ENCODE peak calls at places on chromosome 22, in eight cellular contexts. P is uterus, R is endothelial cell of umbilical vein, C is GM23248, S is upper lobe of right lung, D is fibroblast of lung, B is mesenchymal stem cell, L is PC-3. U is an unnamed sample. For H3K9me3, the result is how much of the 10 kb centered on the place peaks cover.

GRCh38 chr22:47571616-47572015 is 809.2 kb downstream of the TBC1D22A start:
- DNase-seq in P (no peak), B (no peak), L (no peak), D (no peak), R (no peak), S (peak), C (no peak), U (no peak)

GRCh38 chr22:31488988-31489617 is 539 bp downstream of the EIF4ENIF1 start:
- DNase-seq in C (peak), B (peak), D (peak), P (peak), R (peak), L (peak), S (peak), U (peak)

GRCh38 chr22:36409911-36410756 is 22.4 kb upstream of the MYH9 start:
- DNase-seq in C (no peak), S (peak), L (peak), B (peak), D (peak), P (peak), R (peak), U (peak)

GRCh38 chr22:27213766-27214581 is 556.6 kb downstream of the MIAT start:
- DNase-seq in P (peak), L (no peak), R (peak), C (peak), S (no peak), B (peak), D (peak), U (no peak)

GRCh38 chr22:17726561-17727243 is 47.6 kb downstream of the BID start:
- DNase-seq in D (peak), C (peak), S (no peak), B (peak), L (no peak), P (no peak), R (no peak), U (no peak)

GRCh38 chr22:36022162-36022561 is 6.5 kb downstream of the RBFOX2 start:
- DNase-seq in R (no peak), D (peak), B (peak), C (peak), S (no peak), L (no peak), P (no peak), U (no peak)

GRCh38 chr22:36770946-36771340 is 5.0 kb downstream of the IFT27 start:
- DNase-seq in R (no peak), C (no peak), S (peak), D (no peak), B (no peak), P (no peak), L (no peak), U (no peak)

GRCh38 chr22:21951931-21952465 is 650 bp downstream of the PPM1F start:
- DNase-seq in D (peak), P (no peak), R (peak), C (peak), B (peak), S (peak), L (peak), U (no peak)

GRCh38 chr22:49788492-49788891 is 39.2 kb downstream of the BRD1 start:
- DNase-seq in B (peak), C (peak), S (no peak), P (no peak), L (no peak), R (peak), D (no peak), U (no peak)

GRCh38 chr22:24550028-24550901 is 4.7 kb downstream of the GUCD1 start:
- DNase-seq in S (no peak), R (no peak), D (no peak), B (no peak), L (no peak), P (no peak), C (peak), U (no peak)

GRCh38 chr22:30247974-30248373 is 1.4 kb upstream of the LIF start:
- DNase-seq in C (no peak), L (no peak), B (no peak), P (no peak), R (no peak), S (no peak), D (no peak), U (no peak)

GRCh38 chr22:21819183-21819770 is 48.2 kb downstream of the MAPK1 start:
- DNase-seq in C (no peak), S (no peak), D (no peak), P (no peak), B (no peak), L (no peak), R (no peak), U (no peak)

GRCh38 chr22:49394116-49394785 is 433.4 kb downstream of the BRD1 start:
- DNase-seq in P (no peak), C (no peak), L (no peak), D (no peak), S (no peak), B (no peak), R (no peak), U (no peak)

GRCh38 chr22:46533434-46533833 is 4.0 kb downstream of the CELSR1 start:
- DNase-seq in D (no peak), B (no peak), S (peak), R (no peak), P (no peak), L (no peak), C (no peak), U (no peak)

GRCh38 chr22:29000641-29001040 is 61.0 kb downstream of the C22orf31 start:
- DNase-seq in D (no peak), C (no peak), P (no peak), R (no peak), L (no peak), S (no peak), B (no peak), U (no peak)

GRCh38 chr22:28116261-28116673 is 197.2 kb upstream of the PITPNB start:
- DNase-seq in P (peak), R (no peak), B (peak), C (peak), S (no peak), L (peak), D (peak), U (no peak)

GRCh38 chr22:27412866-27413445 is 388.6 kb downstream of the MN1 start:
- DNase-seq in D (peak), R (no peak), P (no peak), B (no peak), L (no peak), C (peak), S (no peak), U (no peak)

DNA sequence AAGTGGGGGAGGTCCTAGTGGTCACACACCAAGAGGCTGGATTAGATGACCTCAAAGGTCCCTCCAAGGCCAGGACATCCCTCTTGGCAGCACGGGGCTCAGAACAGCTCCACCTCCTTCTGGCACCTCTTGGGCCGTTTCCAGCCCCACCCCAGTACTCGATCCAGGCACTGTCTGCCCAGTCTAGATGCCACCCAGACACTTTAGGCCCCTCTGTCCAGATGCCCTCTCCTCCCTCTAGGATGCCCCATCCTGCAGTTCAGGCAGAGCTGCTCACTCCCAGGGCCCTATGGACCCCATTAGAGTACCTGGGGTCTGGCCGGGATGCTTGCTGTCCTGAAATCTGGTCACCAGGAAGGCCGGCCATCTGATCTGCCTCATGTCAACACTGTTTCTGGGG is 34.7 kb upstream of the PRR5 start:
- DNase-seq in P (no peak), L (no peak), R (no peak), C (no peak), D (no peak), B (no peak), S (no peak), U (no peak)
- H3K4me3 ChIP-seq in P (no peak), L (no peak), R (no peak), C (peak), D (no peak), B (peak), S (no peak), U (no peak)

GRCh38 chr22:43473441-43473840 is 61.6 kb downstream of the MPPED1 start:
- DNase-seq in R (no peak), S (no peak), B (no peak), C (no peak), D (no peak), P (no peak), L (no peak), U (no peak)
- H3K27ac ChIP-seq in R (no peak), S (no peak), B (no peak), C (no peak), D (no peak), P (no peak), L (no peak), U (no peak)

DNA sequence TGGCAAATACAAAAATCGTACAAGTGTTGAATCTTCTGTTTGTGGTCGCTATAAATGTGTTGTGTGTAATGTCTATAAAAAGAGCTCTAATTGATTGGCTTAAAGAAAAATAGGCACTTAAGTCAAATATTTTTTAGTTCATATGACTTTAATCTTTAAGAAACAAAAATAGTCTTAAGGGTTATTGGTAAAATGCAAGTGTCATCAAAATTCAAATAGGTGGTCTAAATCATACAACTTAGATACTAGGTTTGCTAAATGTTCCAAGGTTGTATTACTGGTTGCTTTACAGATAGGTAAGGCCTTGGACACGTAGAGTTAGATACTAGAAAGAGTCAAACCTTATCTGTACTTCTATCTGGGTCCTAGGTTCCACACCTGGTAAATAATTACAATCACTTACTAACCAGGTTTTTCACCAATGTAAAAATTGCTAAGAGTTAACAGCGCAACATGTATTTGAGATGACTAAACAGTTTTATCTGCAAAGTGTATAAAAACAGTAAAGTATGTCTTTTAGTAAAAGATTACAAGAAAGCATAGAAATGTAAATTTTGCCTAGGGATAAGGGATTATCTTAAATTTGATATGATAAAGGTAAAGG is 91.1 kb upstream of the GNAZ start:
- DNase-seq in P (no peak), S (no peak), D (no peak), C (no peak), B (no peak), R (no peak), L (no peak), U (no peak)
- H3K9me3 ChIP-seq in P (under half), S (under half), D (under half), C (under half), B (under half), R (under half), L (under half), U (under half)

DNA sequence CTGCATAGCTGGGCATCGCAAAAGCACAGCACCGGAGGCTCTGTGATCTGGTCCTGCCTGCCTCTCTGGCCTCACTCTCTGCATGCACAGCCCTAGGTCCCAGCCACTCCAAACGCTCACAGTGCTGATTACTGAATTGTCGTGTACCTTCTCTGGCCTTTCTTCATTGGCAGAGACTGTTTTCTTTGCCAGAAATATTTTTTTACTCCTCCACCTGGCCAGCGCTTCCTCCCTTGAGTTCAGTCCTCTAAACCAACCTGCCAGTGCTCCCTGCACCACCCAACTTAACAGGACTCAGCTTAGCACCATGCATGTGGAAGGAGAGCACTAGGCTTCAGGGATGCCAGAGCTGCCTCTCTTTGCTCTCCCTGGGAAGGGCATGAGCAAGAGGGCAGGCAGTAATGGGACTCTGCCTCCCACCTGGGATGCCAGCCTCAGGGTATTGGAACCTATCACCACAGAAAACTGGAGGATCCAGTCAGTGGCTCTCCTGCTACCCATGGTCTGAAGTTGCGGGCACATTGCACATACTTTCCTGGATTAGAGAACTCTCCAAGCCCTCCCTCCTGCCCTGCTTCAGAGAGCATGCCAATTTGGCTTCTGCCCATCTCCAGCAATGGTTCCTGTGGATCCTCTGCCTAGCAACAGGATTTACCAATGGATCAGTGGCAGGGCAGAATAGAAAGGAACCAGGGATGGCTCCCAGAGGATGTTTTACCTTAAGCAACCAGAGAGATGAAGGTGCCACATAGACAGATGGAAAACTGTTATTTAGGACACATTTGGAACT is 37.0 kb upstream of the GNAZ start:
- DNase-seq in R (no peak), C (no peak), L (no peak), B (no peak), P (no peak), S (no peak), D (no peak), U (no peak)
- H3K4me3 ChIP-seq in R (no peak), C (no peak), L (no peak), B (no peak), P (no peak), S (no peak), D (no peak), U (no peak)